ENCODE peak calls at places on chromosomes 4 and X, in five cellular contexts. A is K562, I is HepG2, S is H1, Z is GM12878. V is an unnamed sample.

GRCh38 chr4:128769011-128769410 is 40.5 kb upstream of the JADE1 start:
- DNase-seq in A (no peak), Z (no peak), I (no peak), S (no peak), V (no peak)

GRCh38 chrX:40065291-40066046 is 32.3 kb downstream of the BCOR start:
- DNase-seq in A (no peak), S (no peak), Z (no peak), I (no peak), V (no peak)

GRCh38 chr4:76748649-76749048 is 149.3 kb downstream of the SOWAHB start:
- DNase-seq in Z (no peak), A (no peak), I (peak), S (no peak), V (peak)

GRCh38 chr4:57548856-57549255 is 438.7 kb upstream of the IGFBP7 start:
- DNase-seq in I (no peak), Z (no peak), S (no peak), A (no peak), V (no peak)

GRCh38 chrX:52988985-52989917 is 30.9 kb upstream of the FAM156A start:
- DNase-seq in S (no peak), I (no peak), Z (no peak), A (no peak), V (no peak)

GRCh38 chr4:108010167-108010566 is 20.5 kb downstream of the HADH start:
- DNase-seq in A (no peak), S (no peak), I (no peak), Z (no peak), V (no peak)

GRCh38 chr4:41963105-41963504 is 18.5 kb upstream of the DCAF4L1 start:
- DNase-seq in S (no peak), I (peak), Z (no peak), A (no peak), V (peak)

GRCh38 chr4:68724922-68725321 is 54.5 kb upstream of the UGT2B15 start:
- DNase-seq in I (no peak), A (no peak), S (no peak), Z (no peak), V (no peak)

GRCh38 chr4:128812360-128812958 is 3.0 kb downstream of the JADE1 start:
- DNase-seq in I (peak), Z (no peak), S (peak), A (peak), V (peak)

GRCh38 chr4:156193116-156193515 is 239.4 kb upstream of the CTSO start:
- DNase-seq in S (no peak), A (no peak), Z (no peak), I (no peak), V (peak)

GRCh38 chrX:9899640-9900075 is 67.5 kb upstream of the CLDN34 start:
- DNase-seq in I (no peak), A (no peak), S (no peak), Z (no peak), V (no peak)

GRCh38 chr4:12889054-12889453 is 595.1 kb downstream of the RAB28 start:
- DNase-seq in I (no peak), Z (no peak), S (no peak), A (no peak), V (no peak)

GRCh38 chr4:65865489-65865888 is 195.2 kb upstream of the EPHA5 start:
- DNase-seq in A (no peak), I (peak), S (no peak), Z (no peak), V (peak)

GRCh38 chrX:153944140-153944799 is at the start of gene RENBP:
- DNase-seq in Z (no peak), A (peak), S (no peak), I (no peak), V (peak)

GRCh38 chrX:15948318-15948660 is 93.7 kb upstream of the AP1S2 start:
- DNase-seq in Z (no peak), A (no peak), I (no peak), S (no peak), V (no peak)

GRCh38 chrX:7444967-7445366 is 297.0 kb upstream of the PUDP start:
- DNase-seq in I (no peak), A (no peak), Z (peak), S (no peak), V (no peak)

GRCh38 chrX:103688949-103689348 is 2.5 kb upstream of the MORF4L2 start:
- DNase-seq in S (no peak), I (peak), Z (no peak), A (peak), V (peak)

GRCh38 chrX:135595543-135595942 is 75.1 kb downstream of the INTS6L start:
- DNase-seq in I (no peak), S (no peak), A (no peak), Z (no peak), V (no peak)

GRCh38 chr4:6200011-6200921 is at the start of gene JAKMIP1:
- DNase-seq in Z (no peak), A (peak), I (peak), S (peak), V (peak)

GRCh38 chr4:110088670-110089069 is 109.7 kb downstream of the ELOVL6 start:
- DNase-seq in I (no peak), S (no peak), Z (peak), A (no peak), V (peak)

GRCh38 chr4:150385606-150386005 is 196.3 kb upstream of the MAB21L2 start:
- DNase-seq in S (no peak), I (no peak), Z (no peak), A (no peak), V (peak)

GRCh38 chr4:57048590-57049304 is 61.4 kb downstream of the IGFBP7 start:
- DNase-seq in S (no peak), A (no peak), I (no peak), Z (no peak), V (no peak)

GRCh38 chr4:42167709-42168108 is 15.3 kb upstream of the BEND4 start:
- DNase-seq in Z (peak), I (no peak), A (no peak), S (no peak), V (no peak)

GRCh38 chr4:41977709-41978108 is 3.8 kb upstream of the DCAF4L1 start:
- DNase-seq in A (no peak), I (no peak), Z (no peak), S (no peak), V (no peak)

GRCh38 chr4:83535520-83535944 is 376 bp upstream of the GPAT3 start:
- DNase-seq in Z (no peak), S (peak), A (no peak), I (peak), V (peak)

DNA sequence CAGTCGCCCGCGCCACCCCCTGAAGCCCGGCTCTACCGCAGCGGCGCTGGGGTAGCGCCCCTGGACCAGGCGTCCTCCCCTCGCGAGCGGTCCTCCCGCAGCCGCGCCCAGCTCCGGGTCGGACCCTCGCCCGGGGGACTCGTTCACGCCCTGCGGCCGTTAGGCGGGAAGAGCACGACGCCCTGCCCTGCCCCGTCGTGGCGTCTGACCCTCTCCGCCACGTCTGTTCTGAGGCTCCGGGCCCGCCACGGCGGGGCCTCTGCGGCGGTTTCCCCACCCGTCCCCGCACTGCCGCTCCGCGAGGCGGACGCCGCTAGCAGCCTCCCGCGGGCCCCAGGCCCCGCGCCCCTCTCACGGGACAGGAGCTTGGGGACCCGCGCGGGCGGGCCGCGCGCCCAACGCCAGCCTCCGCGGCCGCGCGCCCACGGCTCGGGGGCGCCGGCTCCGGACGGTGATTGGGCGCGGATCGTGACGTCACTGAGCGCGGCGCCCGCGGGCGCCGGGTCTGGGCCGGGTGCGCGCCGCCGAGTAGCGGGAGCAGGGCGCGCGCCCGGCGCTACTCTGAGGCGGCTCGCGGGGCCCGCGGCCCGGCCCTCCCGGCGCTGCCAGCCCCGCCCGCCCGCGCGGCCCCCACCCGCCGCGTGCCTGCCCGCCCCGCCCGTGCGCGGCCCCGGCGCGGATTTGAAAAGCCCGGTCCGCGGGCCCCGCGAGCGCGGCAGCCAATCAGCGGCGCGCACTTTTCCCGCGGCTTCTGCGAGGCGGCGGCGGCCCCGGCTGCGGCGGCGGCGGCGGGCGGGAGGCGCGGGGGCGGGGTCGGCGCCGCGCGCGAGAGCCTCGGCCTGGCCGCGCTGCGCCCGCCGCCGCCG is at the start of gene NSD2:
- DNase-seq in Z (no peak), I (peak), A (peak), S (peak), V (peak)
- TF ChIP-seq POLR2AphosphoS5 in Z (peak), I (peak), A (peak), S (peak), V (peak)

DNA sequence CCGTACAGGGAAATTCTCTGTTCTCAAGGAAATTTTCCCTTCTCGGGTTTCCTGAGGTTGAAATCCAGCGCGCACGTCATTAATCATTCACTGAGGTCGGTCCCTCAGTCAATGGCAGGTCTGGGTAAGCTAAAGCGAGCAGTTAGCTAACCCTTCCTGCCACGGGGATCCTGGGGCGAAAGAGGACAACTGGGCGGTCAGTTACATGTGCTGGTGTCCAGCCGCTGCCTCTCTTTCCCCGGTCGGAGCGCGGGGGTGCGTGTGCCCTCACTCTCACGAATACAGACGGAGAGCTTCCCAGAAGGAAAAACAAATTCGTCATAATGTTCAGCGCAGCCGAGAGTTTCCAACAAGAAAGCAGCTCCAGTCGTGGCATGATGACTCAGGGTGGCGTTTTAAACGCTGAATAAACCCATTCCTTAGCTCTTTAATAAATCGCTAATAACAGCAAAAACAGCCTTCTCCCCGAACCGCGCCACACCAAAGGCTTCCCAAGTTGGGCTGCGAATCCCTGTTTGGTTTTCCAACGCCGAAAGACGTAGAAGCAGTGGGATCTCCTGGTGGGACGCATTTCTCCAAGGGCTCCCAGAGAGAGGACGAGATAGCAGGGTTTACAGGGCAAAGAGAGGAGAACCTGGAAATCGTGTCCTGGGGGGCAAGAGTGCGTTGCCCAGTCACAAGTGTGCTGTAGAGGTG is 745 bp upstream of the FGF5 start:
- DNase-seq in Z (no peak), S (no peak), A (peak), I (no peak), V (peak)
- TF ChIP-seq EZH2 in Z (no peak), S (peak), A (no peak), I (peak), V (peak)

GRCh38 chr4:72311291-72311690 is 257.7 kb downstream of the ADAMTS3 start:
- DNase-seq in Z (no peak), I (no peak), A (no peak), S (no peak), V (no peak)
- TF ChIP-seq CREB1 in Z (no peak), I (no peak), A (no peak), S (no peak), V (no peak)

GRCh38 chrX:12949205-12949926 is 25.5 kb upstream of the TMSB4X start:
- DNase-seq in I (no peak), S (no peak), Z (peak), A (no peak), V (no peak)
- TF ChIP-seq POLR2AphosphoS5 in I (no peak), S (no peak), Z (no peak), A (no peak), V (no peak)

GRCh38 chrX:120021927-120022326 is 55.6 kb downstream of the RHOXF2B start:
- DNase-seq in I (peak), S (no peak), A (peak), Z (no peak), V (no peak)

GRCh38 chrX:120015145-120016067 is 62.1 kb downstream of the RHOXF2B start:
- DNase-seq in I (no peak), A (no peak), Z (no peak), S (peak), V (peak)

GRCh38 chrX:120020305-120020704 is 57.2 kb downstream of the RHOXF2B start:
- DNase-seq in S (no peak), I (no peak), Z (no peak), A (no peak), V (no peak)

GRCh38 chrX:120014354-120015129 is 62.9 kb downstream of the RHOXF2B start:
- DNase-seq in S (peak), A (no peak), Z (no peak), I (no peak), V (peak)

GRCh38 chrX:120016068-120016441 is 61.4 kb downstream of the RHOXF2B start:
- DNase-seq in Z (no peak), A (no peak), S (no peak), I (no peak), V (no peak)
- TF ChIP-seq EZH2 in Z (no peak), A (no peak), S (peak), I (no peak), V (peak)

DNA sequence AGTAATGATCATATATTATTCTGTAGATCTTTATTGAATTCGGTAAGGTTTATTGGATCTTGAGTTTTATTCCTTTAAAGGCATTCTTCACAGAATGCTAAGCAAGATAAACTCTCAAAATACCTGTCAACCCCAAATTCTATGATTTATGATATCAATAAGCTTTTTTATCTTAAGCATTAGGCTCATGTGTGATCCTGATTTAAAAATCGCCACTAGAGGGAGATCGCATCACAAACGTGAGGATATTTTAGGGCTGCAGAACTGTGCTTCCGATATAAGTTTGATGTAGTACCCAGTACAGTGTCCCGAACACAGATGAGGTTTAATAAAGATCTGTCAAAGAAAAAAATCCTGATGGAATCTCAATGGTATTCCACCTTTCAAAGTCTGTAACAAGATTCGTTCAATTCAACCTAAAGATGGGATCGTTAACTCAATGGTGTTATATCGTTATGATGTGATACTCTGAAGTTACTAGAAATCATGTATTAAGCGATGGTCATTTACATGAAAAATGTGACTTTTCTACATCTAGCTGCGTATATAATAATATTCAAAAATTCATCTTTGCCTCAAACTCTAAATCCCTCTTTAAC is 169.0 kb downstream of the CORIN start:
- DNase-seq in Z (no peak), S (no peak), I (peak), A (peak), V (peak)
- TF ChIP-seq CREB1 in Z (no peak), S (no peak), I (no peak), A (no peak), V (no peak)

GRCh38 chr4:31241504-31241903 is 521.3 kb downstream of the PCDH7 start:
- DNase-seq in I (no peak), S (no peak), A (no peak), Z (no peak), V (no peak)

DNA sequence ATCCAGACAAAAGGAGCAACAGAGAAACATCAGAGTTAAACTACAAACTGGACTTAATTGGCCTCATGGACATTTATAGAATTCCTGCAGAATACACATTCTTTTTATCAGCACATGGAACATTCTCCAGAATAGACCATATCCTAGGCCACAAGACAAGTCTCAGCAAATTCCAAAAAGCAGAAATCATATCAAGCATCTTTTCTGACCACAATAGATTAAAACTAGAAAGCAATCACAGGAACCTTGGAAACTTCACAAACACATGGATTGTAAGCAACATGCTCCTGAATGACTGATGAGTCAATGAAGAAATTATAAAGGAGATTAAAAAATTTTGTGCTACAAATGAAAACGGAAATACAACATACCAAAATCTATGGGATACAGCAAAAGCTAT is 526.7 kb downstream of the PCDH7 start:
- DNase-seq in I (no peak), Z (no peak), A (no peak), S (no peak), V (no peak)
- TF ChIP-seq POLR2AphosphoS5 in I (no peak), Z (no peak), A (no peak), S (no peak), V (no peak)

DNA sequence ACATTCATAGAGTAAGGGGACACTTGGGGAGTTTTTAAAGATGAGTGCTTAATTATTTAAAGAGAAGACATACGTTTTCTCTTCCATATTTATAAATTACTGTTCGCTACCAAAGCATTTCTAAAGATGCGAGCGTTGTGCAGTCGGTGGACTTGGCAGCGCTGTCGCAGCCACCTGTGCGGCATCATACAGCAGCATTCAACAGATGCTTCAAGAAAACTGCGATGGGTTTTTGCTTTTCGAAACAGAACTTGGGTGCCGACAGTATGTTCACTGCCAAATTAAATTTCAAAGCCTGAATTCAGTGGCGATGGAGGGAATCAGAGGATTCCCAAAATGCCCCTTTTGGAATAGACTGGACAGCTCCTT is 1.6 kb upstream of the HTR2C start:
- DNase-seq in S (no peak), I (no peak), Z (no peak), A (no peak), V (no peak)
- TF ChIP-seq EZH2 in S (no peak), I (no peak), Z (no peak), A (no peak), V (no peak)

GRCh38 chr4:154049457-154050181 is 260.7 kb upstream of the SFRP2 start:
- DNase-seq in I (peak), S (peak), Z (no peak), A (peak), V (peak)
- TF ChIP-seq CREB1 in I (no peak), S (peak), Z (no peak), A (no peak), V (no peak)

DNA sequence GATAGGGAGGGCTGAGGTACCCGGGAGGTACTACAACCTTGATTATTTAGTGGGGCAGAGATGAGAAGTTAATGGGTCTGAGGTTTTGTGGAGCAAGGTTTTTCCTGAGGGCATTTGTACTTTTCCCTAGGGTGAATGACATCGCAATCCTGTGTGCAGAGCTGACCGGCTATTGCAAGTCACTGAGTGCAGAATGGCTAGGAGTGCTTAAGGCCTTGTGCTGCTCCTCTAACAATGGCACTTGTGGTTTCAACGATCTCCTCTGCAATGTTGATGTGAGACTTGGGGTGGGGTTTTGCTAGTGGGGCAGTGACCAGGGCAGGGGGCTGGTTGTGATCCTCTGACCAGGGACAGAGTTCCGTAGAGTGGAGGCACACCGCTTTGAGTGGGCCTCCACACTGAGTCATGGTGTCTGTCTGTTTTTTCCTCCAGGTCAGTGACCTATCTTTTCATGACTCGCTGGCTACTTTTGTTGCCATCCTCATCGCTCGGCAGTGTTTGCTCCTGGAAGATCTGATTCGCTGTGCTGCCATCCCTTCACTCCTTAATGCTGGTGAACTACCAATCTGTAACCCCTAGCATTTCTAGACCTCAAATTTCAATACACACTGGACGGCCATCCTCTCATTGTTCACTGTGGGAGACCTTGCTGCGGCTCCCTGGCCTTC is 9.9 kb downstream of the MED12 start:
- DNase-seq in I (no peak), Z (no peak), A (no peak), S (no peak), V (no peak)
- TF ChIP-seq POLR2AphosphoS5 in I (no peak), Z (no peak), A (no peak), S (no peak), V (no peak)